ENCODE peak calls at places on chromosomes 7 and 10, in eight cellular contexts. One of them, this sample, is unnamed.

GRCh38 chr10:46026106-46026505 is 4.3 kb downstream of the NCOA4 start:
- DNase-seq in left ventricle myocardium inferior: no peak
- DNase-seq in K562: no peak
- DNase-seq in tibial artery: no peak
- DNase-seq in brain microvascular endothelial cell: no peak
- DNase-seq in adrenal gland: no peak
- DNase-seq in psoas muscle: no peak
- DNase-seq in CD4-positive, alpha-beta T cell: no peak
- DNase-seq in this sample: no peak

GRCh38 chr7:87702326-87702725 is 74.1 kb downstream of the RUNDC3B start:
- DNase-seq in left ventricle myocardium inferior: no peak
- DNase-seq in K562: no peak
- DNase-seq in tibial artery: no peak
- DNase-seq in brain microvascular endothelial cell: peak
- DNase-seq in adrenal gland: no peak
- DNase-seq in psoas muscle: no peak
- DNase-seq in CD4-positive, alpha-beta T cell: no peak
- DNase-seq in this sample: no peak

GRCh38 chr10:71036279-71036535 is 147.8 kb upstream of the PCBD1 start:
- DNase-seq in left ventricle myocardium inferior: no peak
- DNase-seq in K562: no peak
- DNase-seq in tibial artery: peak
- DNase-seq in brain microvascular endothelial cell: no peak
- DNase-seq in adrenal gland: no peak
- DNase-seq in psoas muscle: no peak
- DNase-seq in CD4-positive, alpha-beta T cell: no peak
- DNase-seq in this sample: no peak

GRCh38 chr7:104137971-104138370 is 69.8 kb downstream of the ORC5 start:
- DNase-seq in left ventricle myocardium inferior: no peak
- DNase-seq in K562: no peak
- DNase-seq in tibial artery: no peak
- DNase-seq in brain microvascular endothelial cell: peak
- DNase-seq in adrenal gland: no peak
- DNase-seq in psoas muscle: no peak
- DNase-seq in CD4-positive, alpha-beta T cell: no peak
- DNase-seq in this sample: no peak

GRCh38 chr10:14652067-14652466 is 122.6 kb downstream of the FAM107B start:
- DNase-seq in left ventricle myocardium inferior: no peak
- DNase-seq in K562: no peak
- DNase-seq in tibial artery: no peak
- DNase-seq in brain microvascular endothelial cell: no peak
- DNase-seq in adrenal gland: no peak
- DNase-seq in psoas muscle: no peak
- DNase-seq in CD4-positive, alpha-beta T cell: no peak
- DNase-seq in this sample: no peak

GRCh38 chr10:80664071-80664680 is 126.5 kb downstream of the SH2D4B start:
- DNase-seq in left ventricle myocardium inferior: peak
- DNase-seq in K562: peak
- DNase-seq in tibial artery: peak
- DNase-seq in brain microvascular endothelial cell: peak
- DNase-seq in adrenal gland: peak
- DNase-seq in psoas muscle: peak
- DNase-seq in CD4-positive, alpha-beta T cell: peak
- DNase-seq in this sample: peak

GRCh38 chr10:84946984-84947383 is 618.6 kb downstream of the CCSER2 start:
- DNase-seq in left ventricle myocardium inferior: no peak
- DNase-seq in K562: no peak
- DNase-seq in tibial artery: no peak
- DNase-seq in brain microvascular endothelial cell: no peak
- DNase-seq in adrenal gland: no peak
- DNase-seq in psoas muscle: no peak
- DNase-seq in CD4-positive, alpha-beta T cell: no peak
- DNase-seq in this sample: no peak

GRCh38 chr7:1512781-1513656 is 8.8 kb upstream of the INTS1 start:
- DNase-seq in left ventricle myocardium inferior: peak
- DNase-seq in K562: peak
- DNase-seq in tibial artery: peak
- DNase-seq in brain microvascular endothelial cell: peak
- DNase-seq in adrenal gland: peak
- DNase-seq in psoas muscle: peak
- DNase-seq in CD4-positive, alpha-beta T cell: peak
- DNase-seq in this sample: no peak

GRCh38 chr7:130935564-130936157 is 201.7 kb upstream of the KLF14 start:
- DNase-seq in left ventricle myocardium inferior: no peak
- DNase-seq in K562: no peak
- DNase-seq in tibial artery: no peak
- DNase-seq in brain microvascular endothelial cell: no peak
- DNase-seq in adrenal gland: no peak
- DNase-seq in psoas muscle: no peak
- DNase-seq in CD4-positive, alpha-beta T cell: no peak
- DNase-seq in this sample: no peak

GRCh38 chr7:105268056-105268455 is 120.7 kb downstream of the SRPK2 start:
- DNase-seq in left ventricle myocardium inferior: no peak
- DNase-seq in K562: no peak
- DNase-seq in tibial artery: no peak
- DNase-seq in brain microvascular endothelial cell: peak
- DNase-seq in adrenal gland: no peak
- DNase-seq in psoas muscle: no peak
- DNase-seq in CD4-positive, alpha-beta T cell: no peak
- DNase-seq in this sample: no peak

GRCh38 chr7:11830582-11831382 is 1.2 kb downstream of the THSD7A start:
- DNase-seq in left ventricle myocardium inferior: no peak
- DNase-seq in K562: no peak
- DNase-seq in tibial artery: no peak
- DNase-seq in brain microvascular endothelial cell: no peak
- DNase-seq in adrenal gland: no peak
- DNase-seq in psoas muscle: no peak
- DNase-seq in CD4-positive, alpha-beta T cell: no peak
- DNase-seq in this sample: no peak

GRCh38 chr10:62803993-62804383 is 532 bp upstream of the ADO start:
- DNase-seq in left ventricle myocardium inferior: no peak
- DNase-seq in K562: no peak
- DNase-seq in tibial artery: no peak
- DNase-seq in brain microvascular endothelial cell: no peak
- DNase-seq in adrenal gland: no peak
- DNase-seq in psoas muscle: no peak
- DNase-seq in CD4-positive, alpha-beta T cell: no peak
- DNase-seq in this sample: no peak

GRCh38 chr7:132666076-132666775 is 90.0 kb upstream of the PLXNA4 start:
- DNase-seq in left ventricle myocardium inferior: no peak
- DNase-seq in K562: no peak
- DNase-seq in tibial artery: no peak
- DNase-seq in brain microvascular endothelial cell: no peak
- DNase-seq in adrenal gland: no peak
- DNase-seq in psoas muscle: no peak
- DNase-seq in CD4-positive, alpha-beta T cell: no peak
- DNase-seq in this sample: no peak

GRCh38 chr10:18079665-18080295 is 60.4 kb upstream of the CACNB2 start:
- DNase-seq in left ventricle myocardium inferior: peak
- DNase-seq in K562: no peak
- DNase-seq in tibial artery: no peak
- DNase-seq in brain microvascular endothelial cell: no peak
- DNase-seq in adrenal gland: no peak
- DNase-seq in psoas muscle: no peak
- DNase-seq in CD4-positive, alpha-beta T cell: no peak
- DNase-seq in this sample: no peak
- H3K27ac ChIP-seq in left ventricle myocardium inferior: no peak
- H3K27ac ChIP-seq in K562: no peak
- H3K27ac ChIP-seq in tibial artery: no peak
- H3K27ac ChIP-seq in brain microvascular endothelial cell: no peak
- H3K27ac ChIP-seq in adrenal gland: no peak
- H3K27ac ChIP-seq in psoas muscle: no peak
- H3K27ac ChIP-seq in CD4-positive, alpha-beta T cell: no peak
- H3K27ac ChIP-seq in this sample: no peak

GRCh38 chr10:1589257-1589656 is 148.1 kb downstream of the ADARB2 start:
- DNase-seq in left ventricle myocardium inferior: no peak
- DNase-seq in K562: no peak
- DNase-seq in tibial artery: no peak
- DNase-seq in brain microvascular endothelial cell: no peak
- DNase-seq in adrenal gland: no peak
- DNase-seq in psoas muscle: no peak
- DNase-seq in CD4-positive, alpha-beta T cell: no peak
- DNase-seq in this sample: no peak
- H3K27ac ChIP-seq in left ventricle myocardium inferior: no peak
- H3K27ac ChIP-seq in K562: no peak
- H3K27ac ChIP-seq in tibial artery: no peak
- H3K27ac ChIP-seq in brain microvascular endothelial cell: no peak
- H3K27ac ChIP-seq in adrenal gland: no peak
- H3K27ac ChIP-seq in psoas muscle: no peak
- H3K27ac ChIP-seq in CD4-positive, alpha-beta T cell: no peak
- H3K27ac ChIP-seq in this sample: no peak

DNA sequence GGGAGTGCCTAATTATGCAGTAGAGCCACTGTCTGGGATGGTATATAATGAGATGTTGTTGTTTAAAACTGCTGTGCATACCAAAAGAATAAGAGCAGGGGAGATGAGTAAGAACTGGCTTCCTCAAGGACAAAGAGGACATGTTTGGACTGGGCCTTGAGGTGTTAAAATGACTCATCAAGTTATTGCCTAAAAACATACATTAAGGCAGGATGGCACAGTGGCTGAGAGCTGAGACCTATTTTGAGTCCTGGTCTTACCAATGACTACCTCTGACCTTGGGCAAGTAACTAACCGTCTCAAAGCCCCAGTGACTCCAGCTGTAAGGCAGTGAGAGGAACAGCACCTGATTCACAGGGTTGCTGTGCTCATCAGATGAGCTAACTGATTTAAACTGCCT is 71.1 kb downstream of the CFAP58 start:
- DNase-seq in left ventricle myocardium inferior: no peak
- DNase-seq in K562: no peak
- DNase-seq in tibial artery: no peak
- DNase-seq in brain microvascular endothelial cell: no peak
- DNase-seq in adrenal gland: no peak
- DNase-seq in psoas muscle: no peak
- DNase-seq in CD4-positive, alpha-beta T cell: no peak
- DNase-seq in this sample: no peak
- H3K27ac ChIP-seq in left ventricle myocardium inferior: no peak
- H3K27ac ChIP-seq in K562: no peak
- H3K27ac ChIP-seq in tibial artery: no peak
- H3K27ac ChIP-seq in brain microvascular endothelial cell: no peak
- H3K27ac ChIP-seq in adrenal gland: no peak
- H3K27ac ChIP-seq in psoas muscle: no peak
- H3K27ac ChIP-seq in CD4-positive, alpha-beta T cell: no peak
- H3K27ac ChIP-seq in this sample: no peak

DNA sequence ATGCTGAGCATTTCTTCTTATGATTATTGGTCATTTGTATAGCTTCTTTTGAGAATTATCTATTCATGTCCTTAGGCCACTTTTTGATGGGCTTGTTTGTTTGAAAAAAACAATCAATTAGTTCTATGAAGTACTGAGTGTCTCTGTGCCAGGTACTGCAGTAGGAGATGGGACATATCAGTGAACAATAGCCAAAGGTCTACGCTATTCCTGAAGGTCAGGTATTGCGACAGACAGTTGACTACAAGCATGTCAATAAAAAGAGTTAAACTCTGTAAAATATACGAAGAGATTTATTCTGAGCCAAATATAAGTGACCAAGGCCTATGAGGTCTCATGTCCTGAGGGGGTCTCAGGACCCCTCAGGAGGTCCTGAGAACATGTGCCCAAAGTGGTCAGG is 122.1 kb upstream of the NFE2L3 start:
- DNase-seq in left ventricle myocardium inferior: no peak
- DNase-seq in K562: no peak
- DNase-seq in tibial artery: no peak
- DNase-seq in brain microvascular endothelial cell: no peak
- DNase-seq in adrenal gland: no peak
- DNase-seq in psoas muscle: no peak
- DNase-seq in CD4-positive, alpha-beta T cell: no peak
- DNase-seq in this sample: no peak
- H3K27ac ChIP-seq in left ventricle myocardium inferior: no peak
- H3K27ac ChIP-seq in K562: no peak
- H3K27ac ChIP-seq in tibial artery: no peak
- H3K27ac ChIP-seq in brain microvascular endothelial cell: no peak
- H3K27ac ChIP-seq in adrenal gland: no peak
- H3K27ac ChIP-seq in psoas muscle: no peak
- H3K27ac ChIP-seq in CD4-positive, alpha-beta T cell: no peak
- H3K27ac ChIP-seq in this sample: no peak